ENCODE peak calls at places on chromosomes 1 and 21, in ten cellular contexts. B, X, Y, A, P, L, K, O, D and Q are unnamed samples.

GRCh38 chr21:33064623-33064996 is 5.3 kb upstream of the OLIG1 start:
- DNase-seq in B (no peak), X (no peak), Y (no peak), A (no peak), P (no peak), L (no peak), K (no peak), O (no peak), D (no peak), Q (no peak)

GRCh38 chr1:39178541-39179431 is 25.7 kb upstream of the MACF1 start:
- DNase-seq in B (no peak), X (no peak), Y (peak), A (no peak), P (no peak), L (no peak), K (no peak), O (peak), D (no peak), Q (no peak)

GRCh38 chr1:8455700-8456305 is 137.9 kb downstream of the SLC45A1 start:
- DNase-seq in B (no peak), X (no peak), Y (no peak), A (no peak), P (no peak), L (no peak), K (no peak), O (no peak), D (no peak), Q (no peak)

GRCh38 chr1:28601696-28602095 is 9.6 kb downstream of the RAB42 start:
- DNase-seq in B (no peak), X (no peak), Y (no peak), A (peak), P (no peak), L (no peak), K (no peak), O (peak), D (peak), Q (no peak)

GRCh38 chr1:6446665-6447015 is 19.3 kb downstream of the TNFRSF25 start:
- DNase-seq in B (no peak), X (no peak), Y (no peak), A (no peak), P (no peak), L (no peak), K (no peak), O (no peak), D (no peak), Q (no peak)

GRCh38 chr1:245213066-245213465 is 58.3 kb downstream of the KIF26B start:
- DNase-seq in B (no peak), X (no peak), Y (no peak), A (no peak), P (no peak), L (no peak), K (no peak), O (peak), D (no peak), Q (peak)

GRCh38 chr1:27142464-27142863 is 12.5 kb downstream of the SLC9A1 start:
- DNase-seq in B (no peak), X (no peak), Y (no peak), A (no peak), P (no peak), L (no peak), K (no peak), O (no peak), D (no peak), Q (no peak)

GRCh38 chr1:244967159-244967558 is 102.8 kb upstream of the HNRNPU start:
- DNase-seq in B (no peak), X (no peak), Y (no peak), A (no peak), P (no peak), L (no peak), K (no peak), O (no peak), D (no peak), Q (no peak)

GRCh38 chr1:69523032-69523431 is 44.7 kb upstream of the LRRC7 start:
- DNase-seq in B (no peak), X (no peak), Y (no peak), A (no peak), P (no peak), L (no peak), K (no peak), O (no peak), D (peak), Q (no peak)

GRCh38 chr1:199290186-199290585 is 651.3 kb downstream of the PTPRC start:
- DNase-seq in B (no peak), X (no peak), Y (no peak), A (no peak), P (no peak), L (no peak), K (no peak), O (no peak), D (no peak), Q (no peak)

GRCh38 chr1:228277491-228278431 is 69.9 kb downstream of the OBSCN start:
- DNase-seq in B (no peak), X (no peak), Y (no peak), A (no peak), P (no peak), L (no peak), K (no peak), O (peak), D (no peak), Q (no peak)

GRCh38 chr1:79902418-79902817 is 895.9 kb upstream of the ADGRL4 start:
- DNase-seq in B (no peak), X (no peak), Y (no peak), A (no peak), P (no peak), L (no peak), K (no peak), O (no peak), D (no peak), Q (no peak)

GRCh38 chr1:15192916-15193550 is 39.5 kb downstream of the TMEM51 start:
- DNase-seq in B (no peak), X (peak), Y (no peak), A (no peak), P (no peak), L (no peak), K (no peak), O (no peak), D (no peak), Q (no peak)

GRCh38 chr1:166888710-166889109 is 12.6 kb upstream of the TADA1 start:
- DNase-seq in B (no peak), X (no peak), Y (no peak), A (no peak), P (no peak), L (no peak), K (no peak), O (no peak), D (no peak), Q (no peak)

GRCh38 chr1:106268070-106268469 is 788.4 kb upstream of the PRMT6 start:
- DNase-seq in B (no peak), X (peak), Y (no peak), A (no peak), P (no peak), L (no peak), K (peak), O (peak), D (no peak), Q (peak)

GRCh38 chr1:183180634-183181056 is 5.4 kb upstream of the LAMC2 start:
- DNase-seq in B (no peak), X (no peak), Y (peak), A (no peak), P (no peak), L (no peak), K (peak), O (peak), D (peak), Q (no peak)

GRCh38 chr1:110489973-110490542 is 28.9 kb downstream of the KCNA10 start:
- DNase-seq in B (no peak), X (no peak), Y (no peak), A (no peak), P (no peak), L (no peak), K (no peak), O (no peak), D (no peak), Q (no peak)

GRCh38 chr21:45562401-45562800 is 20.2 kb upstream of the SLC19A1 start:
- DNase-seq in B (no peak), X (no peak), Y (no peak), A (no peak), P (no peak), L (no peak), K (no peak), O (no peak), D (no peak), Q (no peak)

GRCh38 chr1:157377216-157377821 is 175.0 kb downstream of the FCRL5 start:
- DNase-seq in B (peak), X (no peak), Y (peak), A (peak), P (no peak), L (no peak), K (no peak), O (peak), D (peak), Q (peak)

GRCh38 chr1:65703853-65704252 is 88.8 kb upstream of the PDE4B start:
- DNase-seq in B (no peak), X (no peak), Y (no peak), A (no peak), P (no peak), L (no peak), K (no peak), O (no peak), D (no peak), Q (no peak)

GRCh38 chr1:43839056-43839455 is 94.5 kb upstream of the ARTN start:
- DNase-seq in B (no peak), X (no peak), Y (no peak), A (no peak), P (no peak), L (no peak), K (no peak), O (no peak), D (no peak), Q (no peak)

GRCh38 chr1:33049381-33049780 is 12.7 kb upstream of the AK2 start:
- DNase-seq in B (no peak), X (no peak), Y (no peak), A (no peak), P (no peak), L (no peak), K (no peak), O (no peak), D (no peak), Q (no peak)